ENCODE peak calls at places on chromosomes 12 and 14, in five cellular contexts. One of them, this sample, is unnamed.

GRCh38 chr12:85985996-85986395 is 111.9 kb downstream of the NTS start:
- DNase-seq in esophagus squamous epithelium: no peak
- DNase-seq in NB4: no peak
- DNase-seq in prostate gland: no peak
- DNase-seq in HCT116: no peak
- DNase-seq in this sample: no peak

GRCh38 chr12:98656289-98657101 is 11.4 kb downstream of the APAF1 start:
- DNase-seq in esophagus squamous epithelium: no peak
- DNase-seq in NB4: no peak
- DNase-seq in prostate gland: no peak
- DNase-seq in HCT116: no peak
- DNase-seq in this sample: no peak

GRCh38 chr12:56172839-56173238 is 14.7 kb downstream of the MYL6 start:
- DNase-seq in esophagus squamous epithelium: no peak
- DNase-seq in NB4: no peak
- DNase-seq in prostate gland: no peak
- DNase-seq in HCT116: no peak
- DNase-seq in this sample: no peak

GRCh38 chr12:31900271-31900670 is 58.9 kb upstream of the RESF1 start:
- DNase-seq in esophagus squamous epithelium: no peak
- DNase-seq in NB4: peak
- DNase-seq in prostate gland: no peak
- DNase-seq in HCT116: no peak
- DNase-seq in this sample: no peak

GRCh38 chr12:12899530-12900380 is 8.4 kb downstream of the GPRC5A start:
- DNase-seq in esophagus squamous epithelium: no peak
- DNase-seq in NB4: no peak
- DNase-seq in prostate gland: no peak
- DNase-seq in HCT116: no peak
- DNase-seq in this sample: no peak

GRCh38 chr12:44551631-44552030 is 324.5 kb downstream of the NELL2 start:
- DNase-seq in esophagus squamous epithelium: no peak
- DNase-seq in NB4: no peak
- DNase-seq in prostate gland: no peak
- DNase-seq in HCT116: no peak
- DNase-seq in this sample: no peak

GRCh38 chr14:48890333-48890732 is 695.8 kb downstream of the RPS29 start:
- DNase-seq in esophagus squamous epithelium: no peak
- DNase-seq in NB4: no peak
- DNase-seq in prostate gland: no peak
- DNase-seq in HCT116: no peak
- DNase-seq in this sample: no peak

GRCh38 chr14:50012644-50013043 is 103.7 kb downstream of the VCPKMT start:
- DNase-seq in esophagus squamous epithelium: no peak
- DNase-seq in NB4: no peak
- DNase-seq in prostate gland: no peak
- DNase-seq in HCT116: no peak
- DNase-seq in this sample: no peak

GRCh38 chr14:31476131-31476917 is 11.5 kb downstream of the GPR33 start:
- DNase-seq in esophagus squamous epithelium: no peak
- DNase-seq in NB4: no peak
- DNase-seq in prostate gland: no peak
- DNase-seq in HCT116: no peak
- DNase-seq in this sample: no peak

GRCh38 chr14:30195946-30196345 is 268.3 kb upstream of the PRKD1 start:
- DNase-seq in esophagus squamous epithelium: no peak
- DNase-seq in NB4: no peak
- DNase-seq in prostate gland: no peak
- DNase-seq in HCT116: no peak
- DNase-seq in this sample: no peak

GRCh38 chr12:32440120-32440865 is 40.9 kb downstream of the FGD4 start:
- DNase-seq in esophagus squamous epithelium: no peak
- DNase-seq in NB4: no peak
- DNase-seq in prostate gland: no peak
- DNase-seq in HCT116: no peak
- DNase-seq in this sample: no peak

GRCh38 chr14:49960453-49960852 is 67.6 kb downstream of the ARF6 start:
- DNase-seq in esophagus squamous epithelium: no peak
- DNase-seq in NB4: peak
- DNase-seq in prostate gland: no peak
- DNase-seq in HCT116: no peak
- DNase-seq in this sample: no peak

GRCh38 chr12:125454786-125455450 is 389.7 kb downstream of the AACS start:
- DNase-seq in esophagus squamous epithelium: no peak
- DNase-seq in NB4: no peak
- DNase-seq in prostate gland: no peak
- DNase-seq in HCT116: no peak
- DNase-seq in this sample: no peak

GRCh38 chr12:91377456-91377855 is 194.8 kb upstream of the DCN start:
- DNase-seq in esophagus squamous epithelium: no peak
- DNase-seq in NB4: no peak
- DNase-seq in prostate gland: no peak
- DNase-seq in HCT116: no peak
- DNase-seq in this sample: no peak

GRCh38 chr12:78674311-78675085 is 190.1 kb upstream of the SYT1 start:
- DNase-seq in esophagus squamous epithelium: no peak
- DNase-seq in NB4: peak
- DNase-seq in prostate gland: no peak
- DNase-seq in HCT116: no peak
- DNase-seq in this sample: no peak

GRCh38 chr12:50240792-50241114 is 42.6 kb downstream of the LIMA1 start:
- DNase-seq in esophagus squamous epithelium: no peak
- DNase-seq in NB4: no peak
- DNase-seq in prostate gland: no peak
- DNase-seq in HCT116: no peak
- DNase-seq in this sample: no peak

GRCh38 chr12:4843907-4844306 is 65.8 kb upstream of the KCNA1 start:
- DNase-seq in esophagus squamous epithelium: no peak
- DNase-seq in NB4: no peak
- DNase-seq in prostate gland: no peak
- DNase-seq in HCT116: no peak
- DNase-seq in this sample: no peak

GRCh38 chr12:108773798-108774788 is 42.8 kb upstream of the CORO1C start:
- DNase-seq in esophagus squamous epithelium: no peak
- DNase-seq in NB4: peak
- DNase-seq in prostate gland: peak
- DNase-seq in HCT116: no peak
- DNase-seq in this sample: peak

GRCh38 chr14:100440207-100440631 is 117.1 kb downstream of the SLC25A47 start:
- DNase-seq in esophagus squamous epithelium: no peak
- DNase-seq in NB4: peak
- DNase-seq in prostate gland: peak
- DNase-seq in HCT116: no peak
- DNase-seq in this sample: no peak

GRCh38 chr12:28750946-28751714 is 397.9 kb upstream of the FAR2 start:
- DNase-seq in esophagus squamous epithelium: no peak
- DNase-seq in NB4: no peak
- DNase-seq in prostate gland: no peak
- DNase-seq in HCT116: no peak
- DNase-seq in this sample: no peak

GRCh38 chr14:88005050-88005481 is at the start of gene GPR65:
- DNase-seq in esophagus squamous epithelium: no peak
- DNase-seq in NB4: peak
- DNase-seq in prostate gland: no peak
- DNase-seq in HCT116: no peak
- DNase-seq in this sample: no peak

GRCh38 chr14:91252901-91253794 is 8.6 kb upstream of the GPR68 start:
- DNase-seq in esophagus squamous epithelium: no peak
- DNase-seq in NB4: peak
- DNase-seq in prostate gland: peak
- DNase-seq in HCT116: no peak
- DNase-seq in this sample: peak

GRCh38 chr12:2387051-2387834 is 334.5 kb downstream of the CACNA1C start:
- DNase-seq in esophagus squamous epithelium: no peak
- DNase-seq in NB4: no peak
- DNase-seq in prostate gland: no peak
- DNase-seq in HCT116: no peak
- DNase-seq in this sample: no peak

GRCh38 chr14:102828201-102828600 is 51.0 kb downstream of the TRAF3 start:
- DNase-seq in esophagus squamous epithelium: no peak
- DNase-seq in NB4: peak
- DNase-seq in prostate gland: no peak
- DNase-seq in HCT116: no peak
- DNase-seq in this sample: no peak
- H3K4me3 ChIP-seq in esophagus squamous epithelium: no peak
- H3K4me3 ChIP-seq in NB4: no peak
- H3K4me3 ChIP-seq in prostate gland: no peak
- H3K4me3 ChIP-seq in HCT116: no peak
- H3K4me3 ChIP-seq in this sample: no peak

GRCh38 chr14:28765169-28765906 is 1.2 kb upstream of the FOXG1 start:
- DNase-seq in esophagus squamous epithelium: no peak
- DNase-seq in NB4: no peak
- DNase-seq in prostate gland: no peak
- DNase-seq in HCT116: no peak
- DNase-seq in this sample: no peak

GRCh38 chr14:28767239-28767850 is 758 bp downstream of the FOXG1 start:
- DNase-seq in esophagus squamous epithelium: no peak
- DNase-seq in NB4: no peak
- DNase-seq in prostate gland: no peak
- DNase-seq in HCT116: no peak
- DNase-seq in this sample: no peak

GRCh38 chr14:28765907-28766504 is 581 bp upstream of the FOXG1 start:
- DNase-seq in esophagus squamous epithelium: no peak
- DNase-seq in NB4: no peak
- DNase-seq in prostate gland: no peak
- DNase-seq in HCT116: no peak
- DNase-seq in this sample: no peak

GRCh38 chr14:28767851-28768548 is 1.4 kb downstream of the FOXG1 start:
- DNase-seq in esophagus squamous epithelium: no peak
- DNase-seq in NB4: no peak
- DNase-seq in prostate gland: no peak
- DNase-seq in HCT116: no peak
- DNase-seq in this sample: no peak

GRCh38 chr14:28766505-28767238 is at the start of gene FOXG1:
- DNase-seq in esophagus squamous epithelium: no peak
- DNase-seq in NB4: no peak
- DNase-seq in prostate gland: no peak
- DNase-seq in HCT116: no peak
- DNase-seq in this sample: no peak
- TF ChIP-seq POLR2A in esophagus squamous epithelium: no peak
- TF ChIP-seq POLR2A in NB4: no peak
- TF ChIP-seq POLR2A in prostate gland: no peak
- TF ChIP-seq POLR2A in HCT116: no peak
- TF ChIP-seq POLR2A in this sample: no peak

GRCh38 chr14:99374964-99375363 is 103.0 kb upstream of the BCL11B start:
- DNase-seq in esophagus squamous epithelium: no peak
- DNase-seq in NB4: no peak
- DNase-seq in prostate gland: no peak
- DNase-seq in HCT116: no peak
- DNase-seq in this sample: no peak

GRCh38 chr14:99380991-99381687 is 99.5 kb downstream of the SETD3 start:
- DNase-seq in esophagus squamous epithelium: no peak
- DNase-seq in NB4: no peak
- DNase-seq in prostate gland: no peak
- DNase-seq in HCT116: no peak
- DNase-seq in this sample: no peak

GRCh38 chr14:99378782-99379214 is 101.9 kb downstream of the SETD3 start:
- DNase-seq in esophagus squamous epithelium: no peak
- DNase-seq in NB4: peak
- DNase-seq in prostate gland: no peak
- DNase-seq in HCT116: peak
- DNase-seq in this sample: no peak

GRCh38 chr14:99380402-99380801 is 100.3 kb downstream of the SETD3 start:
- DNase-seq in esophagus squamous epithelium: no peak
- DNase-seq in NB4: peak
- DNase-seq in prostate gland: no peak
- DNase-seq in HCT116: no peak
- DNase-seq in this sample: no peak

GRCh38 chr14:99377951-99378350 is 102.7 kb downstream of the SETD3 start:
- DNase-seq in esophagus squamous epithelium: no peak
- DNase-seq in NB4: no peak
- DNase-seq in prostate gland: no peak
- DNase-seq in HCT116: no peak
- DNase-seq in this sample: no peak
- H3K4me3 ChIP-seq in esophagus squamous epithelium: no peak
- H3K4me3 ChIP-seq in NB4: no peak
- H3K4me3 ChIP-seq in prostate gland: no peak
- H3K4me3 ChIP-seq in HCT116: no peak
- H3K4me3 ChIP-seq in this sample: no peak

GRCh38 chr12:101923049-101923718 is 45.8 kb downstream of the DRAM1 start:
- DNase-seq in esophagus squamous epithelium: no peak
- DNase-seq in NB4: no peak
- DNase-seq in prostate gland: no peak
- DNase-seq in HCT116: no peak
- DNase-seq in this sample: no peak
- TF ChIP-seq POLR2A in esophagus squamous epithelium: no peak
- TF ChIP-seq POLR2A in NB4: no peak
- TF ChIP-seq POLR2A in prostate gland: no peak
- TF ChIP-seq POLR2A in HCT116: no peak
- TF ChIP-seq POLR2A in this sample: no peak